ENCODE peak calls at places on chromosomes 2 and 18, in four cellular contexts. D is globus pallidus; Y is activated naive CD8-positive, alpha-beta T cell treated with anti-CD3 and anti-CD28 coated beads, Interleukin-2, amount 10 ng/mL, durations not matched to agents 7 days and 5 days; O is G401. U is an unnamed sample.
A peak's percentile ranks its signal among the peaks of the same experiment; 100 is the strongest.

GRCh38 chr2:210224660-210225460 is at the start of gene ACADL:
- DNase-seq in D (peak; percentile 3), O (peak; percentile 21), Y (peak; percentile 43), U (peak; percentile 12)

GRCh38 chr2:33340265-33340664 is 136.2 kb upstream of the RASGRP3 start:
- DNase-seq in D (peak; percentile 16), O (peak; percentile 1), Y (no peak), U (no peak)

GRCh38 chr2:120541972-120542670 is 193.5 kb upstream of the GLI2 start:
- DNase-seq in Y (no peak), D (no peak), O (no peak), U (no peak)

GRCh38 chr2:212548459-212548815 is 9.8 kb upstream of the ERBB4 start:
- DNase-seq in D (peak; percentile 67), O (no peak), Y (no peak), U (no peak)

GRCh38 chr18:2409906-2410305 is 161.4 kb downstream of the METTL4 start:
- DNase-seq in O (no peak), D (no peak), Y (no peak), U (no peak)

GRCh38 chr2:241142593-241142992 is 6.7 kb downstream of the PASK start:
- DNase-seq in D (no peak), O (no peak), Y (no peak), U (no peak)

GRCh38 chr2:109582928-109583895 is 30.6 kb downstream of the SEPTIN10 start:
- DNase-seq in Y (no peak), O (no peak), D (no peak), U (no peak)

GRCh38 chr18:9334351-9335254 is at the start of gene TWSG1:
- DNase-seq in O (peak; percentile 86), Y (peak; percentile 92), D (peak; percentile 95), U (peak; percentile 90)

GRCh38 chr2:238336151-238336550 is 15.8 kb downstream of the TRAF3IP1 start:
- DNase-seq in D (no peak), Y (no peak), O (peak; percentile 33), U (no peak)

GRCh38 chr2:67463810-67464209 is 66.7 kb downstream of the ETAA1 start:
- DNase-seq in O (no peak), D (no peak), Y (no peak), U (no peak)

GRCh38 chr2:120323214-120323613 is 22.7 kb upstream of the INHBB start:
- DNase-seq in D (no peak), O (no peak), Y (no peak), U (no peak)

GRCh38 chr2:72146357-72147302 is 1.0 kb downstream of the CYP26B1 start:
- DNase-seq in D (no peak), O (peak; percentile 62), Y (peak; percentile 29), U (no peak)

GRCh38 chr2:107094450-107094986 is 208.6 kb upstream of the ST6GAL2 start:
- DNase-seq in D (no peak), Y (no peak), O (peak; percentile 13), U (no peak)

GRCh38 chr2:39128919-39129391 is 8.1 kb upstream of the SOS1 start:
- DNase-seq in D (no peak), O (no peak), Y (no peak), U (no peak)

GRCh38 chr2:105746177-105747080 is 1.7 kb downstream of the NCK2 start:
- DNase-seq in O (peak; percentile 64), Y (peak; percentile 79), D (no peak), U (peak; percentile 64)

GRCh38 chr2:37358466-37358865 is 14.0 kb downstream of the QPCT start:
- DNase-seq in O (no peak), Y (no peak), D (no peak), U (no peak)

GRCh38 chr2:9639000-9639602 is 8.3 kb upstream of the YWHAQ start:
- DNase-seq in Y (no peak), D (peak; percentile 69), O (no peak), U (no peak)

GRCh38 chr2:9993490-9994165 is 42.1 kb downstream of the GRHL1 start:
- DNase-seq in D (no peak), O (peak; percentile 38), Y (no peak), U (no peak)

GRCh38 chr2:217810275-217810674 is 192.5 kb downstream of the TNS1 start:
- DNase-seq in O (no peak), Y (no peak), D (no peak), U (no peak)

GRCh38 chr2:54752439-54752838 is 29.0 kb downstream of the EML6 start:
- DNase-seq in Y (no peak), O (no peak), D (no peak), U (no peak)

U was measured in T-helper 2 cell.